ENCODE peak calls at places on chromosome 21, in four cellular contexts. N, P, B and S are unnamed samples.

GRCh38 chr21:43624343-43624742 is 34.9 kb downstream of the HSF2BP start:
- DNase-seq in N (no peak), P (no peak), B (no peak), S (no peak)

GRCh38 chr21:43295016-43295958 is 126.5 kb downstream of the CRYAA start:
- DNase-seq in N (no peak), P (no peak), B (no peak), S (no peak)

GRCh38 chr21:35203093-35204021 is 154.3 kb upstream of the RUNX1 start:
- DNase-seq in N (no peak), P (no peak), B (no peak), S (no peak)

GRCh38 chr21:28160378-28160777 is 832.3 kb downstream of the LTN1 start:
- DNase-seq in N (no peak), P (no peak), B (no peak), S (no peak)

GRCh38 chr21:45449658-45450502 is 44.9 kb downstream of the COL18A1 start:
- DNase-seq in N (no peak), P (no peak), B (no peak), S (no peak)

GRCh38 chr21:16752109-16752508 is 760.7 kb upstream of the CXADR start:
- DNase-seq in N (no peak), P (no peak), B (no peak), S (no peak)

GRCh38 chr21:44391345-44392091 is 38.1 kb downstream of the TRPM2 start:
- DNase-seq in N (no peak), P (no peak), B (no peak), S (no peak)

GRCh38 chr21:39189857-39190604 is 6.8 kb upstream of the PSMG1 start:
- DNase-seq in N (no peak), P (no peak), B (no peak), S (no peak)

GRCh38 chr21:38751379-38752050 is 54.2 kb upstream of the ETS2 start:
- DNase-seq in N (no peak), P (no peak), B (no peak), S (no peak)

GRCh38 chr21:42097860-42098259 is 26.7 kb downstream of the UMODL1 start:
- DNase-seq in N (no peak), P (no peak), B (no peak), S (no peak)

GRCh38 chr21:46504681-46505080 is 46.0 kb downstream of the DIP2A start:
- DNase-seq in N (no peak), P (no peak), B (no peak), S (no peak)

GRCh38 chr21:44345495-44345894 is 6.3 kb upstream of the CFAP410 start:
- DNase-seq in N (no peak), P (no peak), B (no peak), S (no peak)

GRCh38 chr21:31866077-31866511 is 6.7 kb upstream of the HUNK start:
- DNase-seq in N (peak; percentile 41), P (peak; percentile 43), B (peak; percentile 66), S (no peak)

GRCh38 chr21:42021751-42022430 is 11.7 kb upstream of the ZBTB21 start:
- DNase-seq in N (no peak), P (no peak), B (no peak), S (no peak)

GRCh38 chr21:27246741-27247140 is 279.9 kb upstream of the ADAMTS5 start:
- DNase-seq in N (no peak), P (no peak), B (no peak), S (no peak)

GRCh38 chr21:38839683-38840286 is 34.1 kb downstream of the ETS2 start:
- DNase-seq in N (no peak), P (no peak), B (no peak), S (no peak)

GRCh38 chr21:39184050-39184980 is 1.1 kb upstream of the PSMG1 start:
- DNase-seq in N (no peak), P (no peak), B (no peak), S (no peak)

GRCh38 chr21:46092026-46092764 is 5.7 kb upstream of the COL6A2 start:
- DNase-seq in N (no peak), P (no peak), B (no peak), S (no peak)

GRCh38 chr21:42574234-42575027 is 60.8 kb downstream of the SLC37A1 start:
- DNase-seq in N (no peak), P (no peak), B (no peak), S (no peak)

GRCh38 chr21:34282223-34282622 is 81.6 kb upstream of the KCNE2 start:
- DNase-seq in N (no peak), P (no peak), B (no peak), S (no peak)

GRCh38 chr21:40276001-40276400 is 408.8 kb downstream of the PCP4 start:
- DNase-seq in N (no peak), P (no peak), B (no peak), S (no peak)

GRCh38 chr21:45972353-45972715 is 9.2 kb upstream of the COL6A1 start:
- DNase-seq in N (no peak), P (no peak), B (no peak), S (no peak)

GRCh38 chr21:16708431-16708830 is 804.4 kb upstream of the CXADR start:
- DNase-seq in N (no peak), P (no peak), B (no peak), S (no peak)

GRCh38 chr21:38985423-38986378 is 180.0 kb downstream of the ETS2 start:
- DNase-seq in N (no peak), P (no peak), B (no peak), S (no peak)

GRCh38 chr21:29384608-29385359 is 86.1 kb downstream of the BACH1 start:
- DNase-seq in N (no peak), P (no peak), B (no peak), S (no peak)

GRCh38 chr21:45748593-45748992 is 105.1 kb downstream of the PCBP3 start:
- DNase-seq in N (no peak), P (no peak), B (no peak), S (no peak)

GRCh38 chr21:46118305-46118870 is 20.5 kb downstream of the COL6A2 start:
- DNase-seq in N (no peak), P (no peak), B (no peak), S (no peak)

GRCh38 chr21:38277501-38278111 is 20.8 kb downstream of the KCNJ15 start:
- DNase-seq in N (no peak), P (no peak), B (no peak), S (no peak)

GRCh38 chr21:44049182-44049581 is 37.1 kb downstream of the TRAPPC10 start:
- DNase-seq in N (no peak), P (no peak), B (no peak), S (no peak)

GRCh38 chr21:37430184-37430821 is 63.7 kb downstream of the DYRK1A start:
- DNase-seq in N (no peak), P (no peak), B (no peak), S (no peak)

GRCh38 chr21:45818276-45818903 is 163.2 kb upstream of the COL6A1 start:
- DNase-seq in N (no peak), P (no peak), B (no peak), S (no peak)